ENCODE peak calls at places on chromosomes 7 and 10, in five cellular contexts. B is PC-3; U is esophagus muscularis mucosa; G is CD8-positive, alpha-beta T cell; V is right lobe of liver. F is an unnamed sample.

GRCh38 chr7:102211590-102212550 is 74.8 kb upstream of the SH2B2 start:
- DNase-seq in U (no peak), G (no peak), V (no peak), B (no peak), F (no peak)

GRCh38 chr10:29667191-29667590 is 32.4 kb upstream of the SVIL start:
- DNase-seq in G (no peak), V (no peak), U (no peak), B (no peak), F (no peak)

GRCh38 chr7:89500082-89500481 is 654.2 kb upstream of the STEAP1 start:
- DNase-seq in B (no peak), G (no peak), U (no peak), V (no peak), F (no peak)

GRCh38 chr7:88095-88926 is 104.1 kb upstream of the FAM20C start:
- DNase-seq in G (no peak), V (no peak), B (no peak), U (peak), F (no peak)

GRCh38 chr10:119316002-119316358 is 108.6 kb downstream of the GRK5 start:
- DNase-seq in V (no peak), B (no peak), G (no peak), U (no peak), F (no peak)

GRCh38 chr7:91326516-91327209 is 62.4 kb downstream of the FZD1 start:
- DNase-seq in B (no peak), U (no peak), V (no peak), G (no peak), F (no peak)

GRCh38 chr7:66307591-66308215 is 102.6 kb downstream of the TPST1 start:
- DNase-seq in U (no peak), G (no peak), B (peak), V (peak), F (no peak)

GRCh38 chr7:28882896-28883470 is 75.1 kb downstream of the TRIL start:
- DNase-seq in B (peak), V (no peak), G (no peak), U (no peak), F (no peak)

GRCh38 chr10:92126100-92126650 is 164.7 kb downstream of the CPEB3 start:
- DNase-seq in B (peak), V (no peak), U (no peak), G (no peak), F (no peak)

GRCh38 chr7:155182406-155182970 is 112.4 kb downstream of the HTR5A start:
- DNase-seq in U (peak), G (no peak), B (no peak), V (no peak), F (no peak)

GRCh38 chr10:119700321-119700954 is 25.4 kb upstream of the INPP5F start:
- DNase-seq in V (no peak), U (no peak), B (no peak), G (no peak), F (no peak)

GRCh38 chr7:27921081-27921836 is 181.3 kb downstream of the TAX1BP1 start:
- DNase-seq in V (no peak), U (no peak), G (no peak), B (peak), F (no peak)

DNA sequence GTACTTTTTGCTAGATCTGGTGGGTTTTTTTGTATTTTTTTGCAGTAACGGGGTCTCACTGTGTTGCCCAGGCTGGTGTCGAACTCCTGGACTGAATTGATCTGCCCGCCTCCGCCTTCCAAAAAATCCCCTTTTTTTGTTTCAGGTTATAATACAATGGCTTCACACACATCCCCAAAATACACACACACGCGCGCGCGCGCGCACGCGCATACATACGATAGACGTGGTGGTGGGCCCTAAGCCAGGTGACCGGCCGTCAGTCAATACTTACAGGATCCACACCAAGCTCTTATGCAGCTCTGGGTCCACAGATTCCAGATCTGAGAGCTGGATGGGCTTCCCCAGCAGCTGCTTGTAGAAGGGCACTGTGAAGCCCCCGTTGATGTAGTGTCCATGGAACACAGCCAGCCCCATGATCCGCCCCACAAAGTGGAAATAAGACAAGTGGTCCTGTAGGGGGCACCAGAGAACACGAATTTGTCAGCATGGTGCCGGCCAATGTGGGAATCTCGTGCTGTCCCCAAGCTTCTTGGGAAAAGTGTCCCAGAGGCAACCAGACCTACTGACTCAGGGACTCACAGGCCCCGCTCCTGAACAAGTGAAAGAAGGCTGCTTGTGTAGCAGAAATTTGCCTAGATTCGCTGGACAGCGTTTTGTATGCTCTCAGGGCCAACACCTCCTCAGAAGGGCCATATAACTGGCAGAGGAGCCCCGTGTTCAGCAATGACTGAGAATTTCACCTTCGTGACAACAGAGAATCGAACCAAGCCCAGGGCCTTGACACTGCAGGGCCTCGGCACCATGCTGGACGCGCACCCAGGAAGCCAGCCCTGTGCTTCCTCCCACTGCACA is 103.6 kb downstream of the SMURF1 start:
- DNase-seq in G (peak), U (peak), V (peak), B (peak), F (peak)
- TF ChIP-seq CTCF in G (peak), U (peak), V (peak), B (peak), F (peak)

GRCh38 chr7:127532736-127533135 is 52.7 kb downstream of the GCC1 start:
- DNase-seq in V (no peak), G (no peak), U (no peak), B (no peak), F (no peak)
- H3K27ac ChIP-seq in V (no peak), G (no peak), U (no peak), B (no peak), F (no peak)

DNA sequence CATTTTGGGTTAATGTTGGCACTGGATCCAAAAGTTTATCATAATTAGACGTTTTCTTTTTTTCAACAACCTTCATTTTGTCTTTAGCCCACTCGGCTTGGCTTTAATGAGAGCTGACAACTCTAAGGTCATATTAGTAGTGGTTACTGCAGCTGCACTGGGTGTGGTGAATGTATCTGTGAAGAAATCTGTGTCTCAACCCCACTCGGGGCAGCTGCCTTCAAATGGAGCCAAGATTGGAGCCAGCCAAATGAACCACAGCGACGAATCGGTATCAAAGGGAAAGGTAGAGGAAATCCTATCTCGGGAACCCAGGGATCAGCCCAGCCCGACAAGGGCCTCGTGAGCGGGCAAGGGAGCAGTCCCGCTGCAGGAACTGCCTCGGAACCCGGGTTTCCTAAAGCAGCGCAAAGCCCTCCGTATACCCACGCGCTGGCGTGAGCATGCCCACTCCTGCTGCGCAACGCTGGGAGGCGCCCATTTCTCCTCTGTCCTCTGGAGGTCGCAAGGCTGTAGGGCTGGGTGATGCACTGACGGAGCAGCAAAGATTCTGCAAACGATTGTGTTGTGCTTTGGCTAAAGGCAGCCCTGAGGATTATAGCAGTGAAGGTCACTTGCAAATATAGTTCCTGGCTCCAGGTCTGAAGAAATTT is 98.7 kb upstream of the MBL2 start:
- DNase-seq in V (no peak), B (no peak), G (no peak), U (no peak), F (no peak)
- TF ChIP-seq CTCF in V (no peak), B (no peak), G (no peak), U (no peak), F (no peak)

DNA sequence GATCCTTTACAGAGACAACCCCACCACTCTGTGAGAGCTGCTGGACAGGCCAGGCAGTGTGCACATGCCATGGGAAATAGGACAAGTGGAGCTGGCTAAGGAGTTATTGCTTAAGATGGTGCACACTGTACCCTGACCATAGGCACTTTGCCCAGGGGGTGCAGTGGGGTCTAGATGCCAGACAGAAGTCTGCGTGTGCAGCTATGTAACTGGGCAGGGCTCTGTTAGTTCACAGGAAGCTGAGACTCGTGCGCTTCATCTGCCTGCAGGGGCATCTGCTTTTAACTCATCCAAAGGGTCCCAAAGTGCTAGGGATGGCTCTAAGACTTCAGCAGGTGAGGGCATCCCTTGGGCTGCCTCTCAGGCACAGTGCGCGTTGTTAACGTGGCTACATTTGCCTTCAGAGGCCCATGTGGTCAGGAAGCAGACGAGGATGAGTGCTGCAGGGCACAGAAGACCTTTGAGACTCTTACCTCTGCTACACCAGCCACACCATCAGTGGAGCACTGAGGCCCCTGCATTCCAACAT is 77.7 kb upstream of the GPR26 start:
- DNase-seq in G (no peak), B (no peak), V (no peak), U (no peak), F (no peak)
- H3K27ac ChIP-seq in G (no peak), B (no peak), V (no peak), U (no peak), F (no peak)

GRCh38 chr7:81715984-81716588 is 53.8 kb downstream of the HGF start:
- DNase-seq in G (no peak), V (no peak), B (peak), U (no peak), F (no peak)
- TF ChIP-seq CTCF in G (no peak), V (no peak), B (peak), U (peak), F (peak)

DNA sequence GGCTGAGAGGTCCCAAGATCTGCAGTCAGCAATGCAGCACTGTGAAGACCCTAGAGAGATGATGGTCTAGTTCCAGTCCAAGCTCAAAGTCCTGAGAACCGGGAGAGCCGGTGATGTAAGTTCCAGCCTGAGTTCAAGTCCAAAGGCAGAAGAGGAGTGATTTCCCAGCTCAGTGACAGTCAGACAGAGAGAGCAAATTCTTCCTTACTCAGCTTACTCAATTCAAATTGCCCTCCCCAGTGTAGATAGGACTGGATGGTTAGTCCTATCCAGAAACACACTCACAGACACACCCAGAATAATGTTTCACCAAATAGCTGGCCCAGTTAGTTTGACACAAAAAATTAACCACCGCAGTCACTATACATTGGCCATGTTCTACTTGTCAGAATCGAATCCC is 185.5 kb upstream of the MYO3A start:
- DNase-seq in G (no peak), U (no peak), B (no peak), V (no peak), F (no peak)
- H3K27ac ChIP-seq in G (no peak), U (no peak), B (no peak), V (no peak), F (no peak)

DNA sequence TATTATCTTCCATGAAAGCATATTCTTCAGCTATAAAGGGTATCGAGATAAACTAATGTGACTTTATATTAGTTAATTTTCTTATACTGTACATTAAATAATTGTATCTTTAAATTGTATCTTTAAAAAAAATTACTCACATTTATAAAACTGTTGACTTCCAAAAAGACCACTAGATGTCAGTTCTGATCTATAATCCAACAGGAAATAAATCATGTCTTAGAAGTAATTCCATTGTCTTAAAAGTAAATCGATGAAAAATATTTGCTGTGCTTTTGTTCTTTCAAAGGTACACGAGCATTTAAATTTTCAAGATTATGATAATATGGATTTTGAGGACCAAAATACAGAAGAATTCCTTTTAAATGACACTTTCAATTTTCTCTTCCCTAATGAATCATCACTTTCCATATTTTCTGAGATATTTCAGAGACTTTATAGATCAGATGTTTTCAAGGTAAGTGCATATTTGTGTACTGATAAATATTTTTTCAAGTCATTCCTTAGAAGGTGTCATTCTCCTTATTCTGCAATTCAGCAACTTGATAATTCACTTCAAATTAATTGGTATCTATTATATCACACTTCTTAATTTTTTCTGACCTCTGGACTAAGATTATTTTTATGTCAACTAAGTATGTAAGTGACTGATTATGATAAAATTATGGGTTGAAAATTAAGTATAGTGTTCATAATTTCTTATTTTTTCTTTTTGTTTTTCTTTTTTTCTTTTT is 138.5 kb downstream of the CPED1 start:
- DNase-seq in B (peak), G (no peak), V (no peak), U (no peak), F (no peak)
- TF ChIP-seq CTCF in B (peak), G (no peak), V (peak), U (no peak), F (no peak)

GRCh38 chr7:49635800-49636199 is 137.6 kb upstream of the VWC2 start:
- DNase-seq in U (peak), G (no peak), V (no peak), B (peak), F (no peak)

GRCh38 chr7:49624611-49625010 is 148.8 kb upstream of the VWC2 start:
- DNase-seq in G (no peak), U (peak), B (no peak), V (no peak), F (no peak)

GRCh38 chr7:49631071-49631826 is 142.2 kb upstream of the VWC2 start:
- DNase-seq in V (no peak), G (no peak), U (peak), B (no peak), F (no peak)

GRCh38 chr7:49630513-49630912 is 142.9 kb upstream of the VWC2 start:
- DNase-seq in V (no peak), B (no peak), U (peak), G (no peak), F (peak)
- H3K27ac ChIP-seq in V (no peak), B (no peak), U (no peak), G (no peak), F (peak)

F was measured in heart left ventricle.